ENCODE peak calls at places on chromosome 19, in seven cellular contexts. C is foreskin fibroblast, U is uterus, F is A549, Y is heart right ventricle, R is transverse colon, Q is choroid plexus epithelial cell. X is an unnamed sample.

GRCh38 chr19:845707-846481 is 5.1 kb downstream of the PRTN3 start:
- DNase-seq in C (no peak), U (no peak), F (no peak), Y (no peak), R (no peak), Q (no peak), X (no peak)

GRCh38 chr19:31715249-31715944 is 366.2 kb upstream of the TSHZ3 start:
- DNase-seq in C (peak; percentile 1), U (peak; percentile 45), F (no peak), Y (no peak), R (no peak), Q (peak; percentile 5), X (no peak)

GRCh38 chr19:3513198-3514140 is 7.4 kb downstream of the FZR1 start:
- DNase-seq in C (peak; percentile 28), U (no peak), F (no peak), Y (peak; percentile 30), R (no peak), Q (no peak), X (no peak)

GRCh38 chr19:10823690-10824089 is 12.3 kb downstream of the TMED1 start:
- DNase-seq in C (no peak), U (no peak), F (no peak), Y (no peak), R (no peak), Q (no peak), X (no peak)

GRCh38 chr19:2371656-2372055 is 11.6 kb downstream of the TMPRSS9 start:
- DNase-seq in C (peak; percentile 63), U (no peak), F (no peak), Y (no peak), R (no peak), Q (no peak), X (no peak)

GRCh38 chr19:39407394-39407643 is 672 bp downstream of the ZFP36 start:
- DNase-seq in C (no peak), U (no peak), F (no peak), Y (no peak), R (no peak), Q (no peak), X (no peak)

GRCh38 chr19:29260477-29261317 is 47.7 kb upstream of the UQCRFS1 start:
- DNase-seq in C (peak; percentile 3), U (no peak), F (peak; percentile 79), Y (no peak), R (no peak), Q (peak; percentile 18), X (peak; percentile 40)

GRCh38 chr19:51359294-51359693 is 6.9 kb downstream of the ETFB start:
- DNase-seq in C (peak; percentile 95), U (no peak), F (peak; percentile 76), Y (no peak), R (no peak), Q (peak; percentile 96), X (no peak)

GRCh38 chr19:18897108-18898029 is 1.4 kb upstream of the CERS1 start:
- DNase-seq in C (no peak), U (no peak), F (no peak), Y (no peak), R (no peak), Q (no peak), X (no peak)

GRCh38 chr19:49344516-49345423 is 9.6 kb downstream of the CD37 start:
- DNase-seq in C (no peak), U (no peak), F (no peak), Y (no peak), R (no peak), Q (no peak), X (no peak)

GRCh38 chr19:49347191-49347590 is 12.0 kb downstream of the CD37 start:
- DNase-seq in C (no peak), U (no peak), F (no peak), Y (no peak), R (no peak), Q (no peak), X (no peak)

GRCh38 chr19:49348305-49349188 is 13.3 kb downstream of the CD37 start:
- DNase-seq in C (no peak), U (no peak), F (no peak), Y (no peak), R (no peak), Q (no peak), X (no peak)

GRCh38 chr19:49349567-49349966 is 12.6 kb downstream of the TEAD2 start:
- DNase-seq in C (no peak), U (no peak), F (no peak), Y (no peak), R (no peak), Q (no peak), X (no peak)

DNA sequence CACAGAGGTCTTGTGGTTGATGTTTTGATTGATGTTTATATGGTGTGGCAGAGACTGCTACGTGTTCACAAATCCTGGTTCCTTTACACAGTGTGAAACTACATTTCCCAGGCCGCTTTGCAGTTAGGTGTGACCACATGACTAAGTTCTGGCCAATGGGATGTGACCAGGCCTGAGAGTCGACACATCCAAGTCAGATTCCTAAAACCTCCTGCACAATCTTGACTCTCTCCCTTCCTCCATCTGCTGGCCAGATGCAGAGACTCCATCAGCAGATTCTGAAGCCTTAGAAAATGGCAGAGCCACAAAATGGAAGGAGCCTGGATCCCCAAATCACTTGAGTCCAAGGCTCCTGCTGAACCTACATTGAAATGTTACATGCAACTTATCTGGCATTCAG is 12.6 kb downstream of the CD37 start:
- DNase-seq in C (peak; percentile 94), U (no peak), F (peak; percentile 92), Y (no peak), R (no peak), Q (peak; percentile 85), X (peak; percentile 39)
- TF ChIP-seq CTCF in C (peak; percentile 17), U (no peak), F (no peak), Y (no peak), R (no peak), Q (peak; percentile 50), X (no peak)

GRCh38 chr19:4877753-4878490 is 10.5 kb upstream of the PLIN3 start:
- DNase-seq in C (peak; percentile 47), U (no peak), F (no peak), Y (no peak), R (peak; percentile 31), Q (no peak), X (no peak)

GRCh38 chr19:4873930-4874329 is 6.5 kb upstream of the PLIN3 start:
- DNase-seq in C (no peak), U (no peak), F (no peak), Y (no peak), R (no peak), Q (no peak), X (no peak)

GRCh38 chr19:4879041-4879440 is 11.6 kb upstream of the PLIN3 start:
- DNase-seq in C (no peak), U (no peak), F (no peak), Y (no peak), R (no peak), Q (no peak), X (no peak)

DNA sequence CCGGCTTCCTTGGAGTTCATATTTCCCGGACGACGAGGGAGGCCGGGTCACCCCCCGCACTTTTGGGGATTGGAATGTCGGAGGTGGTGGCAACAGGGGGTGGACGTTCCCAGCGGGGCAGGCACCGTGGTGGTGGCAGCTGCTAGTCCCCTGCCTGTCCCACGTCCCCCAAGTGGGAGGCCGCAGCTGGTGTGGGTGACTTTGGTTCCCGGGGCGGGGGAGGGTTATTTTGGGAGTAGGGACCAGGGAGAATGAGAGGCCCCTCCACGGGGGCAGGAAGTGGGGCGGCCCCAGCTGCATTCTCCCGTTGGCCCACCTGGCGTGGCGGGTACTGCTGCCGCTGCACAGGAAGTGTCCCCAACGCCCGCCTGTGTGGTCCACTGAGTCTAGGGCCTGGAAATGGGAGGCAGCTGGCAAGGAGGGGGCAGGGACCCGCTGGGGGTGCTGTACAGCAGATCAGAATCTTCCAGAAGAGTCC is 11.1 kb upstream of the PLIN3 start:
- DNase-seq in C (no peak), U (no peak), F (no peak), Y (no peak), R (no peak), Q (no peak), X (no peak)
- TF ChIP-seq CTCF in C (no peak), U (no peak), F (no peak), Y (no peak), R (no peak), Q (no peak), X (no peak)

GRCh38 chr19:6074709-6075403 is 35.4 kb downstream of the RFX2 start:
- DNase-seq in C (no peak), U (no peak), F (no peak), Y (no peak), R (no peak), Q (no peak), X (no peak)

GRCh38 chr19:6076675-6077463 is 33.4 kb downstream of the RFX2 start:
- DNase-seq in C (peak; percentile 91), U (peak; percentile 55), F (peak; percentile 35), Y (no peak), R (no peak), Q (peak; percentile 86), X (no peak)

GRCh38 chr19:6073858-6074708 is 36.2 kb downstream of the RFX2 start:
- DNase-seq in C (no peak), U (no peak), F (no peak), Y (no peak), R (no peak), Q (no peak), X (no peak)

GRCh38 chr19:6076291-6076665 is 34.0 kb downstream of the RFX2 start:
- DNase-seq in C (no peak), U (no peak), F (no peak), Y (no peak), R (no peak), Q (no peak), X (no peak)

DNA sequence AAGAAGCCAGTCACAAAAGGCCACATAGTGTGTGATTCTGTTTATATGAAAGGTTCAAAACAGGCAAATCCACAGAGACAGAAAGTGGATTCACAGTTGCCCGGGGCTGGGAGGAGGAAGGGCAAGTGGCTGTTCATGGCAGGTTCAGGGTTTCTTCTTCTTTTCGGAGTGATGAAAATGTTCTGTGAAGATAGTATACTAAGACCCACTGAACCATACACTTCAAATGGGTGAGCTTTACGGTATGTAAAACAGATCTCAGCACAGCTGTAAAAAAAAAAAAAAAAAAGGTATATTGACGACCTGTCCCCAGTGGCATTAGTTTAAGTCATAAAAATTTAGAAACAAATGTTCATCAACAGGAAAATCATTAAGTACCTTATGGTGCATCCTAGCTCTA is 32.2 kb downstream of the RFX2 start:
- DNase-seq in C (no peak), U (no peak), F (no peak), Y (no peak), R (no peak), Q (no peak), X (no peak)
- TF ChIP-seq CTCF in C (no peak), U (no peak), F (no peak), Y (no peak), R (no peak), Q (no peak), X (no peak)

GRCh38 chr19:49677232-49677881 is at the start of gene PRMT1:
- DNase-seq in C (peak; percentile 59), U (no peak), F (peak; percentile 76), Y (no peak), R (peak; percentile 44), Q (peak; percentile 36), X (peak; percentile 70)

GRCh38 chr19:49677901-49678674 is 1.0 kb downstream of the PRMT1 start:
- DNase-seq in C (peak; percentile 79), U (peak; percentile 75), F (peak; percentile 82), Y (peak; percentile 78), R (peak; percentile 78), Q (peak; percentile 72), X (peak; percentile 86)

GRCh38 chr19:49678970-49679831 is 2.1 kb downstream of the PRMT1 start:
- DNase-seq in C (no peak), U (no peak), F (no peak), Y (no peak), R (no peak), Q (no peak), X (no peak)

GRCh38 chr19:49676690-49677231 is 310 bp upstream of the PRMT1 start:
- DNase-seq in C (peak; percentile 100), U (peak; percentile 100), F (peak; percentile 100), Y (peak; percentile 100), R (peak; percentile 100), Q (peak; percentile 100), X (peak; percentile 99)

GRCh38 chr19:49676136-49676689 is 858 bp upstream of the PRMT1 start:
- DNase-seq in C (peak; percentile 94), U (peak; percentile 86), F (peak; percentile 99), Y (peak; percentile 92), R (peak; percentile 90), Q (peak; percentile 97), X (no peak)
- TF ChIP-seq CTCF in C (no peak), U (no peak), F (no peak), Y (no peak), R (peak; percentile 28), Q (no peak), X (no peak)